ENCODE peak calls at places on chromosomes 3 and 15, in seven cellular contexts. Q, S, F, O, V, Y and A are unnamed samples. For H3K27me3 and H3K4me1, the result is how much of the 10 kb centered on the place peaks cover.

GRCh38 chr3:56133423-56133822 is 334.8 kb downstream of the ERC2 start:
- DNase-seq in Q (peak), S (no peak), F (peak), O (no peak), V (peak), Y (no peak), A (peak)

GRCh38 chr3:178966299-178967183 is 105.1 kb downstream of the ZMAT3 start:
- DNase-seq in Q (peak), S (no peak), F (peak), O (peak), V (peak), Y (no peak), A (peak)

GRCh38 chr15:73571346-73571745 is 61.8 kb downstream of the NPTN start:
- DNase-seq in Q (no peak), S (no peak), F (no peak), O (no peak), V (no peak), Y (no peak), A (no peak)

GRCh38 chr3:191982481-191982880 is 521.5 kb downstream of the PYDC2 start:
- DNase-seq in Q (no peak), S (no peak), F (no peak), O (no peak), V (no peak), Y (no peak), A (no peak)

GRCh38 chr3:9385209-9385936 is 12.0 kb upstream of the SETD5 start:
- DNase-seq in Q (no peak), S (no peak), F (no peak), O (no peak), V (no peak), Y (no peak), A (no peak)

GRCh38 chr15:88800026-88800425 is 3.2 kb upstream of the ACAN start:
- DNase-seq in Q (peak), S (no peak), F (no peak), O (no peak), V (peak), Y (no peak), A (no peak)

GRCh38 chr3:22981176-22981575 is 222.0 kb upstream of the UBE2E2 start:
- DNase-seq in Q (no peak), S (no peak), F (peak), O (no peak), V (no peak), Y (no peak), A (no peak)

GRCh38 chr3:38521391-38521987 is 25.3 kb downstream of the EXOG start:
- DNase-seq in Q (peak), S (peak), F (peak), O (peak), V (peak), Y (peak), A (peak)

GRCh38 chr3:53836084-53836872 is 9.9 kb downstream of the CHDH start:
- DNase-seq in Q (no peak), S (no peak), F (no peak), O (no peak), V (no peak), Y (no peak), A (no peak)

GRCh38 chr3:178562869-178563232 is 26.6 kb downstream of the KCNMB2 start:
- DNase-seq in Q (peak), S (no peak), F (no peak), O (no peak), V (peak), Y (no peak), A (no peak)

GRCh38 chr15:69090197-69090948 is 70.1 kb upstream of the GLCE start:
- DNase-seq in Q (peak), S (no peak), F (peak), O (peak), V (peak), Y (peak), A (no peak)

GRCh38 chr3:72337480-72337855 is 510.8 kb downstream of the SHQ1 start:
- DNase-seq in Q (no peak), S (no peak), F (no peak), O (no peak), V (no peak), Y (no peak), A (no peak)

GRCh38 chr3:4994823-4995499 is 15.7 kb downstream of the BHLHE40 start:
- DNase-seq in Q (peak), S (peak), F (peak), O (no peak), V (peak), Y (no peak), A (no peak)

GRCh38 chr3:147113293-147114045 is 292.9 kb downstream of the ZIC4 start:
- DNase-seq in Q (peak), S (no peak), F (peak), O (no peak), V (peak), Y (no peak), A (no peak)

GRCh38 chr3:135491478-135491877 is 474.1 kb upstream of the PPP2R3A start:
- DNase-seq in Q (no peak), S (no peak), F (no peak), O (no peak), V (no peak), Y (no peak), A (no peak)

GRCh38 chr15:30917675-30918074 is 14.0 kb downstream of the FAN1 start:
- DNase-seq in Q (no peak), S (no peak), F (no peak), O (no peak), V (no peak), Y (no peak), A (no peak)

GRCh38 chr3:70840106-70840870 is 527.9 kb upstream of the MDFIC2 start:
- DNase-seq in Q (no peak), S (no peak), F (no peak), O (no peak), V (no peak), Y (peak), A (no peak)

GRCh38 chr3:72345237-72345878 is 502.9 kb downstream of the SHQ1 start:
- DNase-seq in Q (peak), S (no peak), F (no peak), O (no peak), V (no peak), Y (no peak), A (no peak)

GRCh38 chr3:73552700-73553099 is 72.0 kb downstream of the PDZRN3 start:
- DNase-seq in Q (peak), S (no peak), F (peak), O (no peak), V (peak), Y (no peak), A (no peak)

GRCh38 chr3:69830147-69830546 is 90.9 kb downstream of the MITF start:
- DNase-seq in Q (no peak), S (no peak), F (no peak), O (no peak), V (no peak), Y (no peak), A (no peak)

GRCh38 chr15:40959331-40960141 is 6.3 kb downstream of the CHAC1 start:
- DNase-seq in Q (no peak), S (no peak), F (no peak), O (no peak), V (no peak), Y (peak), A (no peak)

GRCh38 chr3:72177075-72178050 is 392.4 kb upstream of the PROK2 start:
- DNase-seq in Q (peak), S (peak), F (peak), O (no peak), V (peak), Y (no peak), A (peak)

GRCh38 chr3:72288955-72289707 is 504.2 kb upstream of the PROK2 start:
- DNase-seq in Q (peak), S (no peak), F (peak), O (peak), V (peak), Y (no peak), A (peak)

GRCh38 chr15:81516012-81516411 is 142.0 kb upstream of the TMC3 start:
- DNase-seq in Q (no peak), S (no peak), F (no peak), O (no peak), V (peak), Y (no peak), A (no peak)

GRCh38 chr3:55091381-55092225 is 163.7 kb upstream of the LRTM1 start:
- DNase-seq in Q (peak), S (no peak), F (peak), O (no peak), V (peak), Y (no peak), A (no peak)

GRCh38 chr3:132321321-132321720 is 4.1 kb downstream of the ACP3 start:
- DNase-seq in Q (no peak), S (no peak), F (peak), O (no peak), V (no peak), Y (no peak), A (no peak)

DNA sequence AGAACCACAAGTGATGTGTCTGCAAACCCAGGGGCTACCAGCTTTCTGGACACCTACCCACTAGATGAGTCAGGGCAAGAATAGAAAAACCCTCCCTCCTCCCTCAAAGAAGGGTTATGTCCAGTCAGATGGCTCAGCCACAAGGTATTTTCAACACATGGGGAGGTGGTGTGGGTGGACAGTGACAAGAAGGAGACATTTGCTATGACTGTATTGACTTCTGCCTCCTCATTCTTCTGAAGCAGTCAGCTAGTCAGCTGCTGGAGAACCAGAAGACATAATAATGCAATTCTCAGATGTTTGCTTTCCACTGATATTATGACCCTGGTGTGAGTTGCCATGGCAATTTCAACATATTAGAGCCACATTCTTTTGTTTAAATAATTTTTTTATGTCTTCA is 66.7 kb upstream of the GOLGA8B start:
- DNase-seq in Q (peak), S (no peak), F (peak), O (no peak), V (peak), Y (no peak), A (no peak)
- H3K9ac ChIP-seq in Q (no peak), S (no peak), F (no peak), O (no peak), V (peak), Y (no peak), A (no peak)

GRCh38 chr15:72168833-72169232 is 28.8 kb downstream of the GRAMD2A start:
- DNase-seq in Q (no peak), S (no peak), F (no peak), O (no peak), V (no peak), Y (no peak), A (no peak)

GRCh38 chr15:72169236-72169920 is 28.2 kb downstream of the GRAMD2A start:
- DNase-seq in Q (no peak), S (no peak), F (no peak), O (no peak), V (no peak), Y (no peak), A (no peak)

GRCh38 chr15:72170691-72171090 is 26.9 kb downstream of the GRAMD2A start:
- DNase-seq in Q (no peak), S (no peak), F (no peak), O (no peak), V (no peak), Y (no peak), A (no peak)

GRCh38 chr15:72168131-72168825 is 29.3 kb downstream of the GRAMD2A start:
- DNase-seq in Q (no peak), S (no peak), F (peak), O (no peak), V (no peak), Y (no peak), A (no peak)

DNA sequence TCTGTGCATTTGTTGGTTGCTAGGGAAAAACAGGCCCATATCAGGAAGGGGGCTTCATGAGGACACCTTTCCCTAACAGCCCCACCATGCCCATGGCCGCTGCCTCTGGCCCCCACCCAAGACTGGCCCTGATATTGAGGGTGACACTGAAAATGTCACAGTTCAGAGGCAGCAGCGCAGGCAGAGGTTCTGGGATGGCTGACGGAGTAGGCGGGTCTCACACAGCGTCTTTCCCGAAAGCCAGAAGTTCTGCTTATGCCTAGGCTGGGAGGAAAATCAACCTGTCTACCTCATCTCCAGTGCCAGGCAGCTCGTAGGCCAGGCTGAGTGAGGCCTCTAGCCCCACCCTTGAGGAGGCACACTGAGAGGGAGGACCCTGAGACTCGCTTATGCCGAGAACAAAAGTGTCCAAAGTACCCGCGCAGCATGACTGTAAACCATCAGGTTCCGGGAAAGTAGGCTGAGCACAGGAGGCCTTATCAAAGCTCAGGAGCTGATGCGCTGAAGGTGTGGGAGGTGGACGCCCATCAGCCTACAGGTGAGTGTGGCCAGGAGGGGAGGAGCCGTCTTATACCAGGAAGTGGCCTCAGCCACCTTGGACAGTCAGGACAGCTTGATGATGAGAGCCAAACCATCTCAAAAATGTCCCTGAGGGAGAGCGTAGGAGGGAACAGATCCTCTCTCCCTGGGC is 27.5 kb downstream of the GRAMD2A start:
- DNase-seq in Q (no peak), S (peak), F (no peak), O (no peak), V (no peak), Y (no peak), A (no peak)
- H3K27me3 ChIP-seq in Q (half or more), S (under half), F (under half), O (under half), V (under half), Y (under half), A (under half)

DNA sequence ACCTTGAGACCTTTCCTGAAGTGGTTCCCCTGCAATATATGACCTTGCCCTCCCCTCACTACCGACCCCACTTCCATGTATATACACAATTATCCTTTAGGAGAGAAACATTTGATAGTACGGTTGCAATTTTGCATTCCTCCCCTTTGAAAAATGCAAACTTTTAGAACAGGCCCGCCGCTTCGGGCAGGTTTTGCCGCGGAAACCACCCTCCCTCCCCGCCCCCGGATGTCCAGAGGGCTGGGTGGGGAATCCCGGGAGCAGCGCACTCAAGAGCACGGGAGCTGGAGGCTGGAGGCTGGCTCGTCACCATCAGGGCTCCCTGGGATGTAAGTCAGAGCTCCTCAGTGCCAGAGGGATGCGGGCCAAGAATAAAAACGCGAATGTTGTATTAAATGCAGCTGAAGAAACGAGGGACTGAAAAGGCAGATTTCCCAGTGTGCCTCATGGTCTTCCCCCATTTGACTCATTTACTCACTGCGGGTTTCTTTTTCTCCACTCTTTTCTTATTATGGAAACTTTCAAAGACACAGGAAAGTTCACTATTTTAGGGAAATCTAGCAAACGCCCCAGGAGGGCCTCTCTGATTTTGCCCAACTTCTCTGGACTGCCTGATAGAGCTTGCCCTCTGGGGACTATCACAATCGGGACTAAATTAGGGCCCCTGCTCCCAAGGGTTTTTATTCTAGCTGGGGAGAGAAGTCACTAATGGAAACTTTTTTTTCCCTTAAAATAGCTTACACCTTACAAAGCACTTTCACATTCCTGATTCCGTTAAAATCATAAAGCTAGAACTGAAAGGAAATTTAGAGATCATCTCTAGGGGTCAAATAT is 2.9 kb upstream of the USP3 start:
- DNase-seq in Q (peak), S (peak), F (peak), O (no peak), V (peak), Y (peak), A (no peak)
- H3K4me1 ChIP-seq in Q (under half), S (under half), F (under half), O (under half), V (under half), Y (under half), A (under half)

DNA sequence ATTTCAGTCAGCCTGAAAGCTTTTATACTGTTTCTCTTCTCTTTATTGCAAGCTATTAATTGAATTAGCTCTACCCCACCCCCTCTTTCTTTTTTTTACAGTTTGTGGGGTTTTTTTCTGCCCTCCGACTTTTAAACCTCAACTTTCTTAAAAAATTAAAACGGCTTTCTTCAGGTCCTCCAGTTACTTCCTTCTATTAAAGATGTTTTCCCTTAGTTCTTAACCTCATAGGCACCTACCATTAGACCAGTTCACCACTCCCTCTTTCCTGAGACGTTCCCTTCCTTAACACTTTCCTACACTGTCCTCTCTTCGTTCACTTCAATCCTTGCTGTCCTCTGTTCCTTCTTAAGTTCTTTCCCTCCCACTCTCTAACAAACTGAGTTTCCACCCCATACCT is 52.3 kb downstream of the ATP8B4 start:
- DNase-seq in Q (no peak), S (no peak), F (no peak), O (no peak), V (no peak), Y (no peak), A (no peak)
- H3K9ac ChIP-seq in Q (no peak), S (no peak), F (no peak), O (no peak), V (no peak), Y (no peak), A (no peak)

GRCh38 chr3:41064526-41064925 is 134.8 kb upstream of the CTNNB1 start:
- DNase-seq in Q (no peak), S (no peak), F (no peak), O (no peak), V (no peak), Y (no peak), A (no peak)
- H3K27me3 ChIP-seq in Q (under half), S (under half), F (under half), O (under half), V (under half), Y (under half), A (under half)

GRCh38 chr3:48567090-48567489 is 3.5 kb upstream of the UCN2 start:
- DNase-seq in Q (no peak), S (no peak), F (no peak), O (no peak), V (no peak), Y (no peak), A (no peak)

GRCh38 chr3:48566401-48566760 is 2.8 kb upstream of the UCN2 start:
- DNase-seq in Q (no peak), S (no peak), F (no peak), O (no peak), V (no peak), Y (no peak), A (no peak)

GRCh38 chr3:48568476-48568875 is 4.9 kb upstream of the UCN2 start:
- DNase-seq in Q (no peak), S (no peak), F (no peak), O (no peak), V (no peak), Y (no peak), A (no peak)

GRCh38 chr3:48565591-48566400 is 2.2 kb upstream of the UCN2 start:
- DNase-seq in Q (peak), S (no peak), F (peak), O (no peak), V (peak), Y (no peak), A (peak)

GRCh38 chr3:48567500-48567899 is 3.9 kb upstream of the UCN2 start:
- DNase-seq in Q (no peak), S (no peak), F (no peak), O (no peak), V (no peak), Y (no peak), A (no peak)
- H3K4me1 ChIP-seq in Q (under half), S (under half), F (under half), O (under half), V (under half), Y (under half), A (under half)

GRCh38 chr3:172143739-172144497 is 104.5 kb downstream of the FNDC3B start:
- DNase-seq in Q (no peak), S (no peak), F (no peak), O (no peak), V (no peak), Y (no peak), A (no peak)

GRCh38 chr3:172146349-172146748 is 107.0 kb downstream of the FNDC3B start:
- DNase-seq in Q (no peak), S (no peak), F (no peak), O (no peak), V (no peak), Y (no peak), A (no peak)

GRCh38 chr3:172143060-172143451 is 103.7 kb downstream of the FNDC3B start:
- DNase-seq in Q (no peak), S (no peak), F (no peak), O (no peak), V (no peak), Y (no peak), A (no peak)

GRCh38 chr3:172147113-172147818 is 107.9 kb downstream of the FNDC3B start:
- DNase-seq in Q (no peak), S (no peak), F (no peak), O (no peak), V (no peak), Y (no peak), A (no peak)

DNA sequence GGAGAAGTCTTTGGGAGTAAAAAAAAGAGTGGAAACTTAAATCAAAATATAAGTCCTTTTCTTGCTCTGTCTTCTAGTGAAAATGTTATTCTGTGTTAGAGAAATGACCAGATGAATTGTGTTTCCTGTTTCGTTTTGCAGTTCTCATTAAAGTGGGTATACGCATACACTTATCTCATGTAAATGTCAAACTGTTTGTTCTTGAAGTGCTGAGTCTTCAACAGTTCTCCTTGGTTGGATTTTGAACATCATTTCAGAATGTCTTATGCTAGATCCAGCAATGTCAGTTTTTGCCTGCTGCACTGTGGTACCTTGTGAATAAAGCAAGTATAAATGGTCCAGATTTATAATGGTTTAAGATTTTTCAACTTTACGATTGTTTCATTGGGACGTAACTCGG is 105.9 kb downstream of the FNDC3B start:
- DNase-seq in Q (no peak), S (no peak), F (no peak), O (no peak), V (no peak), Y (no peak), A (no peak)
- H3K9ac ChIP-seq in Q (no peak), S (no peak), F (no peak), O (no peak), V (no peak), Y (no peak), A (no peak)

GRCh38 chr3:65559643-65560042 is 479.1 kb downstream of the MAGI1 start:
- DNase-seq in Q (no peak), S (no peak), F (no peak), O (no peak), V (no peak), Y (no peak), A (no peak)

GRCh38 chr3:65557915-65558564 is 480.7 kb downstream of the MAGI1 start:
- DNase-seq in Q (no peak), S (no peak), F (no peak), O (no peak), V (no peak), Y (no peak), A (no peak)

GRCh38 chr3:65558821-65559220 is 479.9 kb downstream of the MAGI1 start:
- DNase-seq in Q (no peak), S (no peak), F (no peak), O (no peak), V (no peak), Y (no peak), A (no peak)

GRCh38 chr3:65560133-65560532 is 478.6 kb downstream of the MAGI1 start:
- DNase-seq in Q (peak), S (no peak), F (no peak), O (no peak), V (no peak), Y (no peak), A (no peak)

GRCh38 chr3:65556934-65557577 is 481.7 kb downstream of the MAGI1 start:
- DNase-seq in Q (no peak), S (no peak), F (no peak), O (no peak), V (no peak), Y (no peak), A (no peak)
- H3K27me3 ChIP-seq in Q (under half), S (under half), F (under half), O (under half), V (under half), Y (under half), A (under half)